ENCODE peak calls at places on chromosomes 12 and 14, in five cellular contexts. S is GM23248, V is neural progenitor cell, U is MM.1S, H is HCT116. K is an unnamed sample.

GRCh38 chr12:2212971-2213869 is 160.4 kb downstream of the CACNA1C start:
- DNase-seq in U (peak; percentile 10), S (no peak), H (no peak), V (peak; percentile 50), K (no peak)

GRCh38 chr14:87252103-87252502 is 740.9 kb downstream of the GALC start:
- DNase-seq in U (no peak), S (no peak), H (no peak), V (no peak), K (no peak)

GRCh38 chr14:86654558-86655184 is 1124.7 kb downstream of the FLRT2 start:
- DNase-seq in S (peak; percentile 20), V (peak; percentile 81), H (peak; percentile 0), U (peak; percentile 35), K (peak; percentile 3)

GRCh38 chr14:35766700-35767082 is 42.4 kb downstream of the RALGAPA1 start:
- DNase-seq in H (no peak), U (no peak), S (no peak), V (no peak), K (no peak)

GRCh38 chr14:64580451-64580850 is 30.7 kb downstream of the PPP1R36 start:
- DNase-seq in U (no peak), H (no peak), S (peak; percentile 9), V (no peak), K (peak; percentile 58)

GRCh38 chr14:65412881-65413738 is 580 bp downstream of the FUT8 start:
- DNase-seq in H (no peak), U (no peak), S (peak; percentile 93), V (peak; percentile 75), K (peak; percentile 72)

GRCh38 chr14:79570648-79571047 is 640.7 kb downstream of the DIO2 start:
- DNase-seq in S (no peak), V (peak; percentile 31), U (no peak), H (no peak), K (no peak)

GRCh38 chr12:94873368-94874085 is 130.0 kb downstream of the NDUFA12 start:
- DNase-seq in U (peak; percentile 57), H (no peak), V (peak; percentile 85), S (peak; percentile 33), K (no peak)

GRCh38 chr12:25207883-25208282 is 12.8 kb downstream of the ETFRF1 start:
- DNase-seq in S (no peak), V (no peak), H (no peak), U (no peak), K (no peak)

GRCh38 chr12:105485926-105486325 is 155.4 kb downstream of the C12orf75 start:
- DNase-seq in H (no peak), S (peak; percentile 44), U (no peak), V (no peak), K (peak; percentile 73)

DNA sequence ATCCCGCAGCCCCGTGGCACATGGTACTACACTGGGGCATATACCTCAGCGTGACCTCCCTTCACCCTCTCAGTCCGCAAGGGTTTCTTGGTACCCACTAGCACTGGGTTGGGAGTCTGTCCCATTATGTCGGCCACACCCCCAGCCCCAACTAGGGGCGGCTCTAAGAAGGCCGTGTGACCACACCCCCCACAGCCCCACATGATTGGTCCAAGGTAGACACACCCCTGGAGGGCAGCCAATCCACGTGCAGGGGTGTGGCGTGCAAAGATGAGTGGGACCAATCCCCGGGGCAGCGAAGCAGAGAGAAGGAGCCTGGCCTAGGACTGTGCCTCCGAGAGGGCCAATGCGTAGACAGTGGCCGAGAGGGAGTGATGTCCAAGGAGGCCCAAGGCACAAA is 34.6 kb upstream of the BEGAIN start:
- DNase-seq in U (no peak), V (no peak), S (no peak), H (peak; percentile 15), K (no peak)
- TF ChIP-seq EZH2 in U (no peak), V (no peak), S (no peak), H (no peak), K (no peak)

DNA sequence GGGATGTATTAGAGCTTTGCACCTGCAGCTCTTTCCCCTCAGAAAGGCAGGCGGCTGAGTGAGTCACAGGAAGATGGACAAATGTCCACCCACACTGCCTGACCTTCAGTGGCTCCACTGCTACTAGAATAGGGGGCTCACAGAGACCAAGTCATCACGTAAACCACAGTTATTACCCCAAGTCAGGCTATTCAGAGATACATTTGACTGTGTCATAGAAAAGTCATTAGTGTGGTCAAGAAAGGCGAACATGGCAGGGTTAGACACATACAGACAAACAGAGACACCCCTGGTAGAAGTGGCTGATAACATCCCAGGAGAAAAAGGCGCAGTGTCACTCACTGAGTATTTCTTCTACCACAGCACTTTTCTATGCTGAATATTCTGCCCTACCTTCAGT is 36.0 kb downstream of the GCH1 start:
- DNase-seq in H (no peak), S (peak; percentile 35), U (no peak), V (no peak), K (no peak)
- H2AFZ ChIP-seq in H (no peak overlapping the region), S (no peak overlapping the region), U (no peak overlapping the region), V (no peak overlapping the region), K (no peak overlapping the region)

GRCh38 chr14:30874999-30875787 is 834 bp downstream of the COCH start:
- DNase-seq in H (no peak), V (peak; percentile 50), U (no peak), S (peak; percentile 10), K (no peak)
- TF ChIP-seq EZH2 in H (no peak), V (peak; percentile 35), U (no peak), S (peak; percentile 70), K (peak; percentile 85)

GRCh38 chr14:61285364-61285763 is 4.2 kb upstream of the TMEM30B start:
- DNase-seq in S (peak; percentile 12), V (no peak), H (no peak), U (no peak), K (no peak)
- H2AFZ ChIP-seq in S (peak overlapping the region; percentile 68), V (no peak overlapping the region), H (peak overlapping the region; percentile 80), U (no peak overlapping the region), K (no peak overlapping the region)

DNA sequence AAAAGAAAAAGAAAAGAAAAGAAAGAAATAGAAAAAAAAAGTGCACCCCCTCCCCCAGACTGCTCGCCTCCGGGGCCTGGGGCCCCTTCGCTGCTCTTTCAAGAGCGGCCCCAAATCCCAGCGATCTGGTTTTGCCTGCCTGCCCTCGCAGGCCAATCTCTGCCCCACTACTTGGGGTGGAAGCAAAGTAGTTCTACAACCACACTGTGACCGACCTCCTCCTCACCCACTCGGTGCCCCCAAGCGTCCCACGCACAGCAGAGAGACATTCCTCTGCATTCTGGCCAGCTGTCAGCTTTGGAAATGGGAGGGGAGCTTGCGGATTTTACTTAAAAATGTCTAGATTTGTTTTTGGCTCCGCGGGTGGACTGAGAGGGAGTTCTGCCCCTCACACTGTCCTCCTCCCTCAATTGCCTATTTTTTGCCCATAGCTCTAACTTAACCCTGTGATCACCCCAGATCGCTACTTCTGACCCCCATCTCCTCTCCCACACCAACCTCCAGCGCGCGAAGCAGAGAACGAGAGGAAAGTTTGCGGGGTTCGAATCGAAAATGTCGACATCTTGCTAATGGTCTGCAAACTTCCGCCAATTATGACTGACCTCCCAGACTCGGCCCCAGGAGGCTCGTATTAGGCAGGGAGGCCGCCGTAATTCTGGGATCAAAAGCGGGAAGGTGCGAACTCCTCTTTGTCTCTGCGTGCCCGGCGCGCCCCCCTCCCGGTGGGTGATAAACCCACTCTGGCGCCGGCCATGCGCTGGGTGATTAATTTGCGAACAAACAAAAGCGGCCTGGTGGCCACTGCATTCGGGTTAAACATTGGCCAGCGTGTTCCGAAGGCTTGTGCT is 2.7 kb upstream of the TBX3 start:
- DNase-seq in S (no peak), U (no peak), V (peak; percentile 25), H (no peak), K (no peak)
- TF ChIP-seq EZH2 in S (no peak), U (no peak), V (peak; percentile 98), H (no peak), K (no peak)

GRCh38 chr14:47705683-47706082 is 30.3 kb upstream of the MDGA2 start:
- DNase-seq in U (no peak), V (no peak), S (no peak), H (no peak), K (no peak)

GRCh38 chr14:47715330-47715729 is 39.9 kb upstream of the MDGA2 start:
- DNase-seq in V (no peak), U (no peak), S (peak; percentile 47), H (peak; percentile 12), K (peak; percentile 51)

GRCh38 chr14:47710581-47710980 is 35.2 kb upstream of the MDGA2 start:
- DNase-seq in U (no peak), S (no peak), V (no peak), H (no peak), K (peak; percentile 13)
- H2AFZ ChIP-seq in U (no peak overlapping the region), S (no peak overlapping the region), V (no peak overlapping the region), H (no peak overlapping the region), K (no peak overlapping the region)

DNA sequence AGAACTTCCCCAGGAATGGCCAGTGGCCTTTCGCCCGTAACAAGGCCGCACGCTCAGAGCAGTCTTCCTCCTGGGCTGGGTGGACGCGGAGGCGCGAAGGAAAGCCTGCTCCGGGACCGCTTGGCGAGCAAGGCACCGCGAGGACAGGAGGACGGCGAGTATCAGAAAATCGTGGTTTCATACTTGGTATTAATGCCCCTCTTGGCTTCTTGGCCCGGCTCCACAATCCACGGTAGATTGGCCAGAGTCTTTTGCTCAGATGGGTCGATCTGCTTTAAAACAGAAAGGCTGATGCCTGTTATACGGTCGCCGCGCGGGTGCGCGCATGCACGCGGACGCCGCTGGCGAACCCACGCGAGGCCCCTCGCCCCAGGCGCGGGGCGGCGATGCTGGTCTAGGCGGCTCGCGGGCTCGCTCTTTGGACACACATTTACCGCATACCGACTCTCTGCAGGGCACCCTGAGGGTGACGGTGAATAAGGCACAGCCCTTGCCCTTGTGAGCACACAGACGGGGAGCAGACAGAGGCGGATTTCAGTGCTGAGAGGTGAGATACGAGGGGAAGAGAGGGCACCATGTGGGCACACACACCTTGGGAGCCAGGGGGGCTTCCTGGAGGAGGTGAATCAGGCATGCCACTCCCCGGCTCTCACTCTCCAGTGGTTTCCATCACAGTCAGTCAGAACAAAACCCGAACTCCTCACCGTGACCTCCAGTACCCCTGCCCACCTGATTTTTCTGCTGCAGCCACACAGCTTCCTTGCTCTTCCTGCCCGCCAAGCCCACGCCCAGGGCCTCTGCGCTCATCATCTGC is 100.7 kb downstream of the APAF1 start:
- DNase-seq in U (no peak), H (no peak), V (peak; percentile 26), S (peak; percentile 53), K (peak; percentile 21)
- TF ChIP-seq EZH2 in U (no peak), H (no peak), V (peak; percentile 34), S (no peak), K (no peak)